ENCODE peak calls at places on chromosomes 6 and 20, in six cellular contexts. O, S, M, N, Q and L are unnamed samples.
A peak's percentile ranks its signal among the peaks of the same experiment; 100 is the strongest.

GRCh38 chr20:19976595-19977372 is 40.4 kb upstream of the NAA20 start:
- DNase-seq in O (no peak), S (no peak), M (peak; percentile 78), N (peak; percentile 42), Q (no peak), L (peak; percentile 60)

GRCh38 chr6:36590237-36590636 is 3.9 kb upstream of the SRSF3 start:
- DNase-seq in O (peak; percentile 44), S (no peak), M (no peak), N (no peak), Q (no peak), L (no peak)

GRCh38 chr20:62142252-62143117 is 709 bp downstream of the PSMA7 start:
- DNase-seq in O (no peak), S (no peak), M (peak; percentile 36), N (no peak), Q (no peak), L (peak; percentile 61)

GRCh38 chr20:48106428-48106827 is 321.1 kb upstream of the SULF2 start:
- DNase-seq in O (no peak), S (no peak), M (no peak), N (no peak), Q (no peak), L (no peak)

GRCh38 chr6:47451162-47451561 is 26.4 kb upstream of the CD2AP start:
- DNase-seq in O (no peak), S (no peak), M (no peak), N (no peak), Q (no peak), L (no peak)

GRCh38 chr6:119444642-119445557 is 95.3 kb upstream of the MAN1A1 start:
- DNase-seq in O (no peak), S (no peak), M (no peak), N (no peak), Q (no peak), L (no peak)

GRCh38 chr6:41724638-41725501 is 10.5 kb downstream of the TFEB start:
- DNase-seq in O (no peak), S (no peak), M (no peak), N (no peak), Q (no peak), L (no peak)

GRCh38 chr20:34824026-34824860 is 1.2 kb downstream of the NCOA6 start:
- DNase-seq in O (no peak), S (no peak), M (peak; percentile 86), N (no peak), Q (peak; percentile 86), L (peak; percentile 65)

GRCh38 chr6:111781055-111781708 is 92.1 kb downstream of the FYN start:
- DNase-seq in O (no peak), S (no peak), M (no peak), N (no peak), Q (no peak), L (no peak)

GRCh38 chr6:104959453-104959858 is 2.5 kb downstream of the LIN28B start:
- DNase-seq in O (no peak), S (no peak), M (no peak), N (no peak), Q (no peak), L (no peak)

GRCh38 chr6:37047421-37047931 is 42.0 kb downstream of the FGD2 start:
- DNase-seq in O (no peak), S (no peak), M (no peak), N (no peak), Q (peak; percentile 39), L (no peak)

GRCh38 chr6:7106215-7106751 is 1.5 kb upstream of the RREB1 start:
- DNase-seq in O (no peak), S (no peak), M (peak; percentile 34), N (no peak), Q (no peak), L (peak; percentile 38)

GRCh38 chr6:95574811-95575210 is 2.5 kb upstream of the MANEA start:
- DNase-seq in O (peak; percentile 11), S (no peak), M (no peak), N (no peak), Q (no peak), L (no peak)
- H3K4me3 ChIP-seq in O (no peak overlapping the region), S (no peak overlapping the region), M (no peak overlapping the region), N (no peak overlapping the region), Q (no peak overlapping the region), L (peak overlapping the region; percentile 82)

DNA sequence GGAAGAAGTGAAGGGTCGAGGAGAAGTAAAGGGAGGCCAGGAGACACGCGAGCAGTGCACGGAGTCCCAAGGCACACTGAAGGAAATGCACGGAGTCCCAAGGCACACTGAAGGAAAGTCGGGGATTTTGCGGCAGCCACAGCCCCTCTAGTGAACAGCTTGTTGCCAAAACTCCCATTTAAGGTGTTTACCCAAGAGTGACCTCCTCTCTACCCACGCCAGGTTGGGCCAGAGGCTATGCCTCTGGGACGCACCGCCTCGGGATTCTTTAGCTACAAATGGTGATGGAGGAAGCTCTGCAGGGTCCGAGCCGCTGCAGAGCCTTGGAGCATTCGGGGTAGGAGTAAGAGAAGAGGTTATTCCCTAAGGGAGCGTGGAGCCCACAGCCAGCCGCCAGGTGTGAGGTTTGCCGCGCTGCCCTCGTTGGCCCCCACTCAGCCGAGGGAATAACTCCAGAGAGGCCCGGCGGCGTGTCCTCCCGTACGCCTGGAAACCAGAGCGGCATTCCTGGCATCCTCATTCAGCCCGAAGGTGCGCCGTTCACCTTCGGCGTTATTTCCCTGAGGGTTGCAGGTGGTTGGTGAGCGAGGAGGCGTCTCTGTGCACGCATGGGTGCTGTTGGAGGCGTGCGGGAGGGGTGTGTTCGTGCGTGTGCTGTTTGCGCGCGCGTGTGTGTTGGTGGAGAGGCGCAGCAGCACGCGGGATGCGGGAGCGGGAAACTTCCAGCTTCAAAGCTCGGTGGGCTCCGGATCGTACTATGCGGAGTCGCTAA is 3.4 kb upstream of the MAFB start:
- DNase-seq in O (no peak), S (no peak), M (no peak), N (no peak), Q (no peak), L (peak; percentile 48)
- H3K4me3 ChIP-seq in O (no peak overlapping the region), S (no peak overlapping the region), M (no peak overlapping the region), N (no peak overlapping the region), Q (no peak overlapping the region), L (peak overlapping the region; percentile 57)

DNA sequence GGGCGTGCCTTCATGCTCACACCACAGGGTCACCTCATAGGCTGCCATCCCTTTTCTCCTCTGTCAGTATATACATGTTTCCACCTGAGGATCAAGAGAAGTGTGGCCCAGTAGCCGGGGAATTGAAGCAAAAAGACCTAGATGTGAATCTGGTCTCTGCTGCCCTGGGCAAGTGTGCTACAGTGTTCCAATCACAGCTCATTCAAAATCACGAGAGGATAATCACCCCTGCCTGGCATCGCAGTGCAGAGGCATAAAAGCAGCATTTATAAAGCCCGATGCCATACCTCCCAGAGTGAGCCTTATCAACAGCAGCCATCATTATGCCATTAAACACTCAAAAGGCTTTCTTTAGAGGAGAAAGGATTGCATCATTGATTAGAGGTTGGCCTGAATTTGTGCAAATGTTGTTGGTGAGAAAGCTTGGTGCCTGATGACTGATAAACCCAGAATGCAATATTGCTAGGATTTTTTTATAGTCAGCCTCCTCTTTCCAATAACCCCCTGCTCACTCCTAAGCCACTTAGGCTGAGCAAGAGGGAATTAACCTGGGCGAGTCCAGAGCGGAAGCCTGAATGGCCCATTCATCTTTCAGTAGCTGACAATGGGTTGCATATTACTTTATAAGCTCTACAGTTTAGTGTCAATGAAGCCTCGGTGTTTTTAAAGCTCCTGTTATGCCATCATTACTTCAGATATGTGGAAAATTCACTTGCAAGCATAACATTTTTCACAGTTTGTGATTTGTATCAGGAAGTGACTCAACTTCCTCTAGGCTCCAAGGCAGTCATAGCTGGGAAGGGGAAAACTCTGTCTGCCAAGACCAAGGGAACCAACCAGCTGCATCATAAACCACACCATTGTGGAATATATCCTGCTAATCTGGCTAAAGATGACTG is 92.5 kb upstream of the NXT1 start:
- DNase-seq in O (peak; percentile 59), S (no peak), M (peak; percentile 28), N (no peak), Q (no peak), L (no peak)
- H3K4me3 ChIP-seq in O (no peak overlapping the region), S (no peak overlapping the region), M (no peak overlapping the region), N (no peak overlapping the region), Q (no peak overlapping the region), L (no peak overlapping the region)

GRCh38 chr20:50287512-50287911 is 96.9 kb downstream of the CEBPB start:
- DNase-seq in O (no peak), S (no peak), M (no peak), N (no peak), Q (no peak), L (no peak)

GRCh38 chr20:50284811-50285375 is 94.3 kb downstream of the CEBPB start:
- DNase-seq in O (no peak), S (no peak), M (no peak), N (no peak), Q (no peak), L (no peak)

GRCh38 chr20:50286609-50287008 is 96.0 kb downstream of the CEBPB start:
- DNase-seq in O (no peak), S (no peak), M (no peak), N (no peak), Q (no peak), L (no peak)

GRCh38 chr20:50285376-50286173 is 94.9 kb downstream of the CEBPB start:
- DNase-seq in O (no peak), S (no peak), M (no peak), N (no peak), Q (no peak), L (no peak)

DNA sequence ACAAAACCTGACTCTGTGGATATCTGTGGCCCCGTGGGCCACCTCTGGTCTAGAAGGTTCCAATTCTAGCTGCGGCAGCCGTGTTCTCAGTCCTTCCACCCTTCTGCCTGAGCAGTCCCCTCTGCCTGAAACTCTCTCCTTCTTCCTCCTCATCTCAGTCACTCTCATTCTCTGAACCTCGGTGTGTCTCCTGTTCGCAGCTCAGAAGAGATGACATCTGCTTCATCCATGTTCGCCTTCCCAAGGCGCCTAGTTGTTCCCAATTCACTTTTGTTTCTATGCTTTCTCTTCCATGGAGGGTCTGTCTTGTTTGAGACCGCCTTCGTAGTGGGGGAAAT is 95.5 kb downstream of the CEBPB start:
- DNase-seq in O (no peak), S (no peak), M (no peak), N (no peak), Q (no peak), L (no peak)
- H3K4me3 ChIP-seq in O (no peak overlapping the region), S (peak overlapping the region; percentile 16), M (no peak overlapping the region), N (no peak overlapping the region), Q (no peak overlapping the region), L (no peak overlapping the region)

GRCh38 chr6:154994881-154995240 is 254 bp upstream of the TIAM2 start:
- DNase-seq in O (no peak), S (no peak), M (no peak), N (no peak), Q (no peak), L (no peak)

GRCh38 chr6:154993710-154994109 is 1.4 kb upstream of the TIAM2 start:
- DNase-seq in O (no peak), S (no peak), M (no peak), N (no peak), Q (no peak), L (no peak)

GRCh38 chr6:154995241-154996162 is at the start of gene TIAM2:
- DNase-seq in O (no peak), S (no peak), M (peak; percentile 16), N (no peak), Q (no peak), L (peak; percentile 87)

GRCh38 chr6:154998855-154999254 is 3.7 kb downstream of the TIAM2 start:
- DNase-seq in O (no peak), S (no peak), M (no peak), N (no peak), Q (no peak), L (no peak)

GRCh38 chr6:154996841-154997311 is 1.8 kb downstream of the TIAM2 start:
- DNase-seq in O (no peak), S (no peak), M (no peak), N (no peak), Q (no peak), L (peak; percentile 47)
- H3K4me3 ChIP-seq in O (no peak overlapping the region), S (no peak overlapping the region), M (no peak overlapping the region), N (no peak overlapping the region), Q (no peak overlapping the region), L (no peak overlapping the region)